ENCODE peak calls at places on chromosomes 3 and 15, in nine cellular contexts. F, N, P, K, D, O, X, W and L are unnamed samples.
A peak's percentile ranks its signal among the peaks of the same experiment; 100 is the strongest.

GRCh38 chr3:52005571-52005986 is 9.9 kb upstream of the RPL29 start:
- DNase-seq in F (no peak), N (no peak), P (no peak), K (no peak), D (no peak), O (no peak), X (peak; percentile 65), W (no peak), L (no peak)

GRCh38 chr3:184459355-184459754 is 79.5 kb downstream of the CHRD start:
- DNase-seq in F (no peak), N (no peak), P (no peak), K (no peak), D (peak; percentile 38), O (no peak), X (peak; percentile 47), W (no peak), L (no peak)

GRCh38 chr15:95981209-95981608 is 349.3 kb upstream of the NR2F2 start:
- DNase-seq in F (no peak), N (no peak), P (no peak), K (no peak), D (no peak), O (no peak), X (no peak), W (no peak), L (no peak)

GRCh38 chr3:12818773-12819172 is 22.3 kb downstream of the CAND2 start:
- DNase-seq in F (no peak), N (no peak), P (no peak), K (no peak), D (no peak), O (no peak), X (no peak), W (no peak), L (no peak)

GRCh38 chr3:73096169-73096568 is 34.7 kb downstream of the EBLN2 start:
- DNase-seq in F (no peak), N (no peak), P (no peak), K (no peak), D (no peak), O (no peak), X (no peak), W (no peak), L (no peak)

GRCh38 chr3:26369133-26369532 is 253.4 kb upstream of the LRRC3B start:
- DNase-seq in F (no peak), N (no peak), P (no peak), K (no peak), D (no peak), O (no peak), X (no peak), W (no peak), L (no peak)

GRCh38 chr3:58490860-58491501 is 915 bp upstream of the KCTD6 start:
- DNase-seq in F (peak; percentile 80), N (peak; percentile 22), P (no peak), K (no peak), D (no peak), O (no peak), X (no peak), W (no peak), L (no peak)

GRCh38 chr15:88241461-88241860 is 15.1 kb downstream of the NTRK3 start:
- DNase-seq in F (no peak), N (no peak), P (no peak), K (no peak), D (no peak), O (no peak), X (no peak), W (no peak), L (no peak)

GRCh38 chr3:104032283-104032682 is 1334.4 kb upstream of the ALCAM start:
- DNase-seq in F (no peak), N (no peak), P (no peak), K (no peak), D (no peak), O (no peak), X (no peak), W (no peak), L (no peak)

GRCh38 chr3:7307410-7307809 is 446.5 kb downstream of the GRM7 start:
- DNase-seq in F (no peak), N (no peak), P (no peak), K (no peak), D (no peak), O (no peak), X (peak; percentile 63), W (no peak), L (no peak)

GRCh38 chr3:176842914-176843313 is 354.4 kb downstream of the TBL1XR1 start:
- DNase-seq in F (no peak), N (no peak), P (no peak), K (no peak), D (no peak), O (no peak), X (no peak), W (no peak), L (no peak)

GRCh38 chr3:25820372-25820771 is 30.5 kb downstream of the OXSM start:
- DNase-seq in F (no peak), N (no peak), P (peak; percentile 80), K (no peak), D (no peak), O (no peak), X (peak; percentile 92), W (no peak), L (no peak)

GRCh38 chr3:24185738-24186384 is 240.8 kb downstream of the NR1D2 start:
- DNase-seq in F (no peak), N (no peak), P (no peak), K (no peak), D (peak; percentile 20), O (no peak), X (peak; percentile 86), W (peak; percentile 18), L (no peak)

GRCh38 chr15:99993262-99993661 is 260.0 kb upstream of the LYSMD4 start:
- DNase-seq in F (peak; percentile 36), N (no peak), P (no peak), K (no peak), D (no peak), O (no peak), X (no peak), W (no peak), L (peak; percentile 65)

GRCh38 chr3:165749817-165750216 is 87.4 kb downstream of the BCHE start:
- DNase-seq in F (no peak), N (no peak), P (no peak), K (no peak), D (no peak), O (no peak), X (no peak), W (no peak), L (no peak)

GRCh38 chr15:97446138-97446537 is 514.4 kb upstream of the ARRDC4 start:
- DNase-seq in F (no peak), N (no peak), P (no peak), K (no peak), D (no peak), O (no peak), X (no peak), W (no peak), L (no peak)

GRCh38 chr3:151770941-151771340 is 37.2 kb downstream of the AADACL2 start:
- DNase-seq in F (no peak), N (peak; percentile 73), P (no peak), K (no peak), D (no peak), O (peak; percentile 78), X (peak; percentile 92), W (peak; percentile 40), L (no peak)

GRCh38 chr15:78360426-78360825 is 20.3 kb downstream of the CRABP1 start:
- DNase-seq in F (no peak), N (peak; percentile 34), P (no peak), K (no peak), D (no peak), O (no peak), X (peak; percentile 71), W (peak; percentile 25), L (peak; percentile 44)

GRCh38 chr3:49177073-49177472 is 5.7 kb downstream of the KLHDC8B start:
- DNase-seq in F (no peak), N (no peak), P (no peak), K (no peak), D (no peak), O (no peak), X (no peak), W (no peak), L (no peak)

GRCh38 chr3:49173792-49174170 is 2.4 kb downstream of the KLHDC8B start:
- DNase-seq in F (no peak), N (peak; percentile 45), P (no peak), K (no peak), D (no peak), O (no peak), X (peak; percentile 58), W (no peak), L (no peak)

GRCh38 chr3:49173116-49173791 is 1.9 kb downstream of the KLHDC8B start:
- DNase-seq in F (no peak), N (peak; percentile 73), P (no peak), K (no peak), D (no peak), O (peak; percentile 67), X (peak; percentile 70), W (peak; percentile 36), L (no peak)

GRCh38 chr3:49174586-49174985 is 3.2 kb downstream of the KLHDC8B start:
- DNase-seq in F (no peak), N (no peak), P (no peak), K (no peak), D (no peak), O (no peak), X (no peak), W (no peak), L (no peak)

GRCh38 chr3:49175530-49175929 is 4.1 kb downstream of the KLHDC8B start:
- DNase-seq in F (no peak), N (no peak), P (no peak), K (no peak), D (no peak), O (no peak), X (no peak), W (no peak), L (no peak)
- TF ChIP-seq CTCF in F (no peak), N (no peak), P (no peak), K (no peak), D (no peak), O (no peak), X (no peak), W (no peak), L (no peak)

GRCh38 chr15:40859206-40859851 is 14.7 kb downstream of the RHOV start:
- DNase-seq in F (no peak), N (peak; percentile 47), P (no peak), K (no peak), D (peak; percentile 74), O (no peak), X (peak; percentile 85), W (peak; percentile 92), L (peak; percentile 88)
- TF ChIP-seq CTCF in F (peak; percentile 55), N (peak; percentile 76), P (peak; percentile 88), K (peak; percentile 62), D (peak; percentile 94), O (peak; percentile 36), X (peak; percentile 93), W (peak; percentile 92), L (peak; percentile 84)

GRCh38 chr3:195133462-195133861 is 137.5 kb downstream of the XXYLT1 start:
- DNase-seq in F (no peak), N (no peak), P (no peak), K (no peak), D (no peak), O (peak; percentile 71), X (peak; percentile 90), W (peak; percentile 60), L (no peak)
- TF ChIP-seq CTCF in F (no peak), N (no peak), P (no peak), K (no peak), D (no peak), O (no peak), X (no peak), W (no peak), L (no peak)

DNA sequence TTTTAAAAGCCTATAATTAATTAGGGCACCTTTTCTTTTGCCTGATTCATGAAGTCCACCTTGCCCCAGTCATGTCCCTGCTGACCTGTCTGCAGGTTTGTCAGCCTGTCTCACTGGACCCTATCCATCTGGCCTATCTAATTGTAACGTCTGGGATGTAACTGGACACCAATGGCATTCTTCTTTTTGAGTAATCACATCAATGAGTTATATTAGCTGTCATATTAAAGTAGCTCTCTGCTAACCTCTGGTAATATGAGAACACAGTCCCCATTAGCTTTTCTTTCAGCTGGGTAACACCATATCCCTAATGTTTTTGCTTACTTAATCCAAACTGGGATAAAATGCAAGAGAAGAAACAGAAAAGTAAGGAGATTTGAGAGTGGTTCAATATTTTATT is 166.2 kb upstream of the VEPH1 start:
- DNase-seq in F (no peak), N (no peak), P (peak; percentile 28), K (no peak), D (no peak), O (no peak), X (no peak), W (no peak), L (no peak)
- TF ChIP-seq CTCF in F (no peak), N (no peak), P (no peak), K (no peak), D (no peak), O (no peak), X (no peak), W (no peak), L (no peak)